ENCODE peak calls at places on chromosomes 4 and X, in ten cellular contexts. J is GM12891; Y is cerebellar cortex; M is MCF 10A; K is NCI-H1105; V is heart left ventricle; W is kidney glomerular epithelial cell; C is fibroblast of gingiva; B is right cardiac atrium; H is stimulated activated CD8-positive, alpha-beta memory T cell treated with anti-CD3 and anti-CD28 coated beads, Interleukin-15, amount 100 ng/mL, for 24 hours. Z is an unnamed sample.

GRCh38 chrX:65697173-65697572 is 29.7 kb downstream of the MSN start:
- DNase-seq in B (no peak), Y (no peak), K (no peak), C (peak), H (no peak), W (no peak), J (no peak), V (no peak), M (no peak), Z (no peak)

GRCh38 chrX:106898462-106898861 is 4.7 kb downstream of the RIPPLY1 start:
- DNase-seq in V (no peak), H (no peak), M (peak), K (no peak), W (peak), J (peak), Y (peak), C (peak), B (no peak), Z (no peak)

GRCh38 chr4:61336911-61337310 is 136.8 kb downstream of the ADGRL3 start:
- DNase-seq in M (no peak), C (no peak), V (no peak), W (no peak), Y (no peak), K (no peak), B (no peak), J (no peak), H (no peak), Z (no peak)

GRCh38 chrX:148310402-148311200 is 189.8 kb upstream of the AFF2 start:
- DNase-seq in C (no peak), M (no peak), Y (no peak), B (no peak), V (no peak), W (no peak), K (no peak), H (no peak), J (no peak), Z (no peak)

GRCh38 chrX:95703696-95704095 is 980.9 kb upstream of the DIAPH2 start:
- DNase-seq in K (no peak), H (no peak), Y (no peak), W (no peak), B (no peak), M (peak), C (peak), V (no peak), J (no peak), Z (no peak)

GRCh38 chrX:18899796-18900380 is 84.0 kb downstream of the PHKA2 start:
- DNase-seq in K (no peak), H (no peak), J (no peak), C (peak), W (no peak), M (no peak), Y (no peak), B (no peak), V (no peak), Z (peak)

GRCh38 chrX:13994681-13995080 is 35.0 kb downstream of the GEMIN8 start:
- DNase-seq in K (no peak), V (no peak), C (peak), W (no peak), Y (no peak), B (no peak), H (no peak), M (peak), J (no peak), Z (no peak)

GRCh38 chr4:44738615-44739014 is 12.3 kb upstream of the GNPDA2 start:
- DNase-seq in B (no peak), J (no peak), H (no peak), W (peak), K (no peak), V (no peak), Y (no peak), M (peak), C (no peak), Z (no peak)

GRCh38 chrX:22889824-22890223 is 109.9 kb upstream of the DDX53 start:
- DNase-seq in Y (no peak), J (no peak), V (no peak), B (no peak), K (no peak), M (no peak), H (no peak), C (no peak), W (no peak), Z (no peak)

GRCh38 chr4:166014411-166014810 is 141.4 kb downstream of the TLL1 start:
- DNase-seq in Y (no peak), W (no peak), H (no peak), M (peak), B (no peak), C (no peak), J (no peak), V (no peak), K (no peak), Z (no peak)

GRCh38 chrX:18983711-18984380 is at the start of gene PHKA2:
- DNase-seq in W (peak), V (peak), K (no peak), H (no peak), J (no peak), B (peak), M (peak), C (peak), Y (no peak), Z (peak)

GRCh38 chr4:25308266-25308665 is 4.3 kb upstream of the ZCCHC4 start:
- DNase-seq in W (no peak), C (no peak), B (no peak), H (no peak), M (no peak), K (no peak), J (no peak), Y (no peak), V (no peak), Z (no peak)

GRCh38 chr4:176622251-176622968 is 170.3 kb downstream of the VEGFC start:
- DNase-seq in Y (no peak), M (peak), V (no peak), H (no peak), J (no peak), B (no peak), C (peak), K (no peak), W (no peak), Z (no peak)

GRCh38 chr4:100841911-100842310 is 324.1 kb upstream of the EMCN start:
- DNase-seq in K (no peak), M (peak), Y (no peak), H (no peak), B (no peak), W (no peak), C (peak), V (no peak), J (no peak), Z (no peak)

GRCh38 chrX:150712619-150713018 is 19.4 kb downstream of the MTMR1 start:
- DNase-seq in C (no peak), Y (no peak), H (no peak), K (no peak), V (no peak), B (no peak), M (no peak), W (no peak), J (no peak), Z (no peak)

GRCh38 chr4:38315296-38315695 is 348.7 kb upstream of the KLF3 start:
- DNase-seq in K (no peak), M (no peak), W (no peak), V (no peak), Y (no peak), B (no peak), H (no peak), J (no peak), C (no peak), Z (no peak)

GRCh38 chrX:29587107-29587506 is 628.3 kb upstream of the MAGEB2 start:
- DNase-seq in B (no peak), K (no peak), V (no peak), J (no peak), W (no peak), Y (no peak), H (no peak), M (no peak), C (no peak), Z (no peak)

GRCh38 chr4:15131551-15131950 is 129.3 kb downstream of the CPEB2 start:
- DNase-seq in H (no peak), Y (no peak), V (no peak), B (no peak), W (no peak), C (peak), J (no peak), M (peak), K (no peak), Z (no peak)

GRCh38 chr4:38123555-38123954 is 163.4 kb downstream of the PTTG2 start:
- DNase-seq in B (no peak), K (no peak), J (no peak), M (no peak), H (no peak), C (no peak), Y (no peak), V (no peak), W (no peak), Z (no peak)

GRCh38 chr4:134544303-134544761 is 342.7 kb upstream of the PABPC4L start:
- DNase-seq in V (peak), C (peak), H (no peak), J (no peak), M (peak), K (peak), W (peak), B (no peak), Y (peak), Z (no peak)

GRCh38 chr4:144174401-144175067 is 34.0 kb upstream of the GYPA start:
- DNase-seq in Y (peak), C (peak), H (no peak), K (peak), W (peak), M (peak), J (peak), B (no peak), V (no peak), Z (no peak)

GRCh38 chrX:87489071-87489470 is 28.5 kb upstream of the KLHL4 start:
- DNase-seq in Y (no peak), W (no peak), V (no peak), H (no peak), J (no peak), B (no peak), C (no peak), K (no peak), M (peak), Z (no peak)

GRCh38 chr4:179116011-179116410 is 1673.8 kb upstream of the AGA start:
- DNase-seq in M (no peak), W (no peak), Y (no peak), C (no peak), V (no peak), K (no peak), B (no peak), J (no peak), H (no peak), Z (no peak)

GRCh38 chrX:71911023-71911730 is 532 bp downstream of the NHSL2 start:
- DNase-seq in H (peak), C (no peak), B (peak), Y (no peak), V (peak), K (no peak), J (no peak), M (no peak), W (peak), Z (no peak)

GRCh38 chr4:14871676-14872430 is 130.4 kb upstream of the CPEB2 start:
- DNase-seq in Y (no peak), K (no peak), C (no peak), W (no peak), M (peak), V (no peak), H (no peak), J (no peak), B (no peak), Z (no peak)

GRCh38 chrX:107700317-107700774 is 72.0 kb downstream of the PRPS1 start:
- DNase-seq in C (peak), K (no peak), Y (no peak), M (peak), J (no peak), W (peak), B (no peak), H (no peak), V (no peak), Z (no peak)

GRCh38 chr4:39083164-39083563 is 21.1 kb downstream of the KLHL5 start:
- DNase-seq in C (no peak), B (no peak), M (peak), W (peak), V (no peak), J (no peak), H (no peak), Y (no peak), K (no peak), Z (no peak)

GRCh38 chrX:107710617-107711391 is 64.8 kb downstream of the TSC22D3 start:
- DNase-seq in K (no peak), M (peak), J (peak), Y (no peak), W (peak), V (peak), B (no peak), H (no peak), C (peak), Z (no peak)

GRCh38 chr4:40621592-40622512 is 7.8 kb downstream of the RBM47 start:
- DNase-seq in B (peak), W (peak), C (peak), H (no peak), K (no peak), Y (no peak), V (peak), J (no peak), M (peak), Z (no peak)

GRCh38 chr4:73450398-73451004 is 14.5 kb downstream of the AFP start:
- DNase-seq in C (peak), W (peak), Y (peak), H (no peak), J (no peak), V (no peak), M (peak), B (peak), K (peak), Z (no peak)

GRCh38 chr4:21415728-21416127 is 532.8 kb downstream of the KCNIP4 start:
- DNase-seq in J (no peak), C (no peak), Y (no peak), W (no peak), K (no peak), M (no peak), V (no peak), B (no peak), H (no peak), Z (no peak)

GRCh38 chrX:111040377-111041017 is 55.5 kb upstream of the PAK3 start:
- DNase-seq in J (no peak), C (peak), H (no peak), B (no peak), V (no peak), Y (no peak), K (no peak), M (peak), W (peak), Z (no peak)

GRCh38 chr4:93199492-93199891 is 629.1 kb upstream of the ATOH1 start:
- DNase-seq in H (no peak), M (peak), K (peak), J (peak), Y (peak), B (no peak), C (peak), W (peak), V (no peak), Z (peak)

Z was measured in hypothalamus.